ENCODE peak calls at places on chromosomes 1 and 21, in four cellular contexts. One of them, this sample, is unnamed.

GRCh38 chr1:221522440-221523050 is 219.3 kb downstream of the DUSP10 start:
- DNase-seq in WTC11: no peak
- DNase-seq in SK-N-SH: no peak
- DNase-seq in K562: no peak
- DNase-seq in this sample: no peak

GRCh38 chr1:164051791-164052190 is 507.2 kb upstream of the PBX1 start:
- DNase-seq in K562: no peak
- DNase-seq in WTC11: no peak
- DNase-seq in SK-N-SH: no peak
- DNase-seq in this sample: no peak

GRCh38 chr1:245956225-245956624 is 550.9 kb downstream of the SMYD3 start:
- DNase-seq in K562: peak; percentile 60
- DNase-seq in WTC11: no peak
- DNase-seq in SK-N-SH: no peak
- DNase-seq in this sample: no peak

GRCh38 chr1:19096036-19096833 is 113.8 kb downstream of the UBR4 start:
- DNase-seq in SK-N-SH: peak; percentile 37
- DNase-seq in K562: peak; percentile 23
- DNase-seq in WTC11: no peak
- DNase-seq in this sample: no peak

GRCh38 chr1:55195523-55196233 is 19.5 kb downstream of the USP24 start:
- DNase-seq in SK-N-SH: no peak
- DNase-seq in WTC11: no peak
- DNase-seq in K562: no peak
- DNase-seq in this sample: no peak

GRCh38 chr1:41664861-41665640 is 180.6 kb upstream of the EDN2 start:
- DNase-seq in SK-N-SH: no peak
- DNase-seq in K562: no peak
- DNase-seq in WTC11: no peak
- DNase-seq in this sample: peak; percentile 23

GRCh38 chr1:99849413-99849743 is 783 bp upstream of the AGL start:
- DNase-seq in SK-N-SH: peak; percentile 25
- DNase-seq in WTC11: no peak
- DNase-seq in K562: peak; percentile 64
- DNase-seq in this sample: no peak

GRCh38 chr1:58592521-58593134 is 15.6 kb upstream of the TACSTD2 start:
- DNase-seq in SK-N-SH: no peak
- DNase-seq in WTC11: no peak
- DNase-seq in K562: no peak
- DNase-seq in this sample: no peak

GRCh38 chr1:47478090-47478489 is 40.2 kb downstream of the FOXD2 start:
- DNase-seq in WTC11: no peak
- DNase-seq in SK-N-SH: no peak
- DNase-seq in K562: no peak
- DNase-seq in this sample: no peak

GRCh38 chr1:40717960-40718359 is 26.5 kb downstream of the NFYC start:
- DNase-seq in SK-N-SH: no peak
- DNase-seq in WTC11: no peak
- DNase-seq in K562: no peak
- DNase-seq in this sample: no peak

GRCh38 chr1:59015708-59016107 is 231.9 kb upstream of the JUN start:
- DNase-seq in WTC11: no peak
- DNase-seq in K562: no peak
- DNase-seq in SK-N-SH: no peak
- DNase-seq in this sample: no peak

GRCh38 chr1:111571987-111572386 is 47.6 kb upstream of the RAP1A start:
- DNase-seq in SK-N-SH: no peak
- DNase-seq in K562: no peak
- DNase-seq in WTC11: no peak
- DNase-seq in this sample: no peak

GRCh38 chr21:41664881-41665765 is 101.7 kb downstream of the RIPK4 start:
- DNase-seq in K562: no peak
- DNase-seq in SK-N-SH: no peak
- DNase-seq in WTC11: no peak
- DNase-seq in this sample: no peak

GRCh38 chr21:45819478-45820170 is 161.9 kb upstream of the COL6A1 start:
- DNase-seq in SK-N-SH: peak; percentile 83
- DNase-seq in WTC11: no peak
- DNase-seq in K562: no peak
- DNase-seq in this sample: no peak

GRCh38 chr1:46522184-46522968 is 29.1 kb downstream of the KNCN start:
- DNase-seq in K562: peak; percentile 99
- DNase-seq in SK-N-SH: no peak
- DNase-seq in WTC11: no peak
- DNase-seq in this sample: peak; percentile 45

DNA sequence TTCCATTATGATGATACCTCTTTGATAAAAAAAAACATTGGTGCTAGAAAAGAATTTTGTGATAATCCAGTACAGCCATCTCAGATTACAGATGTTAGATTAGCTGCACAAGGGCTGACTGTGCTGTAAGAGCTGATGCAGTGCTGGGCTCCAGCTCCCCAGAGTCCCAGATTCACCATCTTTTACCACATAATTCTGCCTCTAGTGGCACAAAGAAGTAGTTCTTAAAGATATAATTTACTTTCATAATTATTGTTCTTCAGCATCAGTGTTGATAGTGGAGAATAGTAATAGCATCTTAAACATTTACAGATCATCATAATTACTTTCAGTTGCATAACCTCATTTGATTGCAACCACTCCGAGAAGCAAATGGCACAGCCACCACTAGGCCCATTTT is 262.1 kb downstream of the BRINP2 start:
- DNase-seq in K562: no peak
- DNase-seq in WTC11: no peak
- DNase-seq in SK-N-SH: peak; percentile 12
- DNase-seq in this sample: no peak
- TF ChIP-seq TEAD4 in K562: no peak
- TF ChIP-seq TEAD4 in WTC11: no peak
- TF ChIP-seq TEAD4 in SK-N-SH: no peak
- TF ChIP-seq TEAD4 in this sample: no peak

GRCh38 chr1:13812456-13813397 is 112.7 kb downstream of the PRDM2 start:
- DNase-seq in SK-N-SH: no peak
- DNase-seq in WTC11: no peak
- DNase-seq in K562: no peak
- DNase-seq in this sample: no peak

GRCh38 chr1:13814131-13814530 is 114.1 kb downstream of the PRDM2 start:
- DNase-seq in SK-N-SH: no peak
- DNase-seq in WTC11: no peak
- DNase-seq in K562: no peak
- DNase-seq in this sample: no peak

GRCh38 chr1:13816016-13816760 is 116.2 kb downstream of the PRDM2 start:
- DNase-seq in K562: no peak
- DNase-seq in WTC11: no peak
- DNase-seq in SK-N-SH: no peak
- DNase-seq in this sample: no peak

GRCh38 chr1:13809461-13810159 is 109.6 kb downstream of the PRDM2 start:
- DNase-seq in SK-N-SH: no peak
- DNase-seq in WTC11: no peak
- DNase-seq in K562: peak; percentile 62
- DNase-seq in this sample: no peak

DNA sequence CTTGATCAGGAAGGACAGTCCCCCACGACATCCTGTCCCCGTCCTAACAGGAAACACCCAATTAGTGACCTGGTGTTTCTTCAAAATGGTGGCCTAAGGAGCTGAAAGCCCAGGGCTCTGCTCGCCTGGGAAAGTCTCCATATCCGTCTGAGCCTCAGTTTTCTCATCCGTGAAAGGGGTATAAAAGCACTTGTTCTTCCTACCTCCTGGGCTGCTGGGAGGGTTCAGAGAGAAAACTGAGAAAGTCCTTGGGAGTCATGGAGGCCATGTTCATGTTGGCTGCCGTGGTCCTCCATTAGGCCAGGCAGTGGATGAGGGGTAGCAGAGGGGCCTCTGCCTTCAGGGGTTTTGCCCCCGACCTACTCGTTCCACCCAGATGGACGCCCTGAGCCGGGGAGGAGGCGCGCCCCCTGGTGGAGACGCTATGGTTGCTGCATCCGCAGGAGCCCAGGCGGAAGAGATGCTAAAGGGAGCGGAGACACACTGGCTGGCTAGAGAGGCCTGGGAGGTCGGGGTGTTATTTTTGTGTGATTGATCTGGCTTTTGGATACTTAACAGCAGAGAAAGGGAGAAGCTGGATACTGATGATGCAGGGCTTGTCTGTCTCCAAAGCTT is 113.5 kb downstream of the PRDM2 start:
- DNase-seq in WTC11: peak; percentile 79
- DNase-seq in K562: peak; percentile 78
- DNase-seq in SK-N-SH: peak; percentile 36
- DNase-seq in this sample: peak; percentile 91
- TF ChIP-seq TEAD4 in WTC11: no peak
- TF ChIP-seq TEAD4 in K562: no peak
- TF ChIP-seq TEAD4 in SK-N-SH: no peak
- TF ChIP-seq TEAD4 in this sample: no peak

DNA sequence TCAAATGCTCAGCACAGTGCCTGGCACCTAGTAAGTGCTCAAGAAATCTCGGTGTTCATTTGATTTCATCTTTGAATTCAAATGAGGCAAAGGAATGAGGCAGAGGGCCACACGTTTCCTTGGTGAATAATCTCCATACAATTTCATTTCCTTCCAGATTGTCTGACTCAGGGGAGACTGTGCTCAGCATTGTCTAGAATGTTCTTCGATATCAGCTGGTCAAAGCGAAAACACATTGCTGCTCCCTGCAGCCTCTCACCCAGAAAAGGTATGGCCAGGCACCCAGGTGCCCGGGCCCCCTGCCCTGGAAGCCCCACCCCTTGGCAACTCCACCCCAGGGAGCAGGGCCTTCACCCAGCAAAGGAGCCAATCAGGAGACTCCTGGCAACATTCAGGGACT is 55.8 kb downstream of the FBXO2 start:
- DNase-seq in WTC11: no peak
- DNase-seq in K562: no peak
- DNase-seq in SK-N-SH: no peak
- DNase-seq in this sample: no peak
- TF ChIP-seq TEAD4 in WTC11: no peak
- TF ChIP-seq TEAD4 in K562: no peak
- TF ChIP-seq TEAD4 in SK-N-SH: no peak
- TF ChIP-seq TEAD4 in this sample: no peak

GRCh38 chr1:229130028-229130668 is 140.8 kb upstream of the RAB4A start:
- DNase-seq in WTC11: no peak
- DNase-seq in SK-N-SH: no peak
- DNase-seq in K562: no peak
- DNase-seq in this sample: no peak

GRCh38 chr1:229128209-229128608 is 142.7 kb upstream of the RAB4A start:
- DNase-seq in SK-N-SH: no peak
- DNase-seq in WTC11: no peak
- DNase-seq in K562: no peak
- DNase-seq in this sample: no peak

GRCh38 chr1:229127301-229127700 is 143.6 kb upstream of the RAB4A start:
- DNase-seq in WTC11: no peak
- DNase-seq in SK-N-SH: no peak
- DNase-seq in K562: no peak
- DNase-seq in this sample: no peak

GRCh38 chr1:229131243-229132105 is 139.4 kb upstream of the RAB4A start:
- DNase-seq in SK-N-SH: no peak
- DNase-seq in WTC11: no peak
- DNase-seq in K562: no peak
- DNase-seq in this sample: no peak

GRCh38 chr1:229129306-229130027 is 141.4 kb upstream of the RAB4A start:
- DNase-seq in SK-N-SH: no peak
- DNase-seq in K562: no peak
- DNase-seq in WTC11: no peak
- DNase-seq in this sample: no peak
- TF ChIP-seq TEAD4 in SK-N-SH: no peak
- TF ChIP-seq TEAD4 in K562: no peak
- TF ChIP-seq TEAD4 in WTC11: no peak
- TF ChIP-seq TEAD4 in this sample: no peak

GRCh38 chr1:81364075-81364474 is 436.7 kb upstream of the ADGRL2 start:
- DNase-seq in WTC11: no peak
- DNase-seq in K562: no peak
- DNase-seq in SK-N-SH: no peak
- DNase-seq in this sample: no peak
- TF ChIP-seq TEAD4 in WTC11: no peak
- TF ChIP-seq TEAD4 in K562: no peak
- TF ChIP-seq TEAD4 in SK-N-SH: no peak
- TF ChIP-seq TEAD4 in this sample: no peak

DNA sequence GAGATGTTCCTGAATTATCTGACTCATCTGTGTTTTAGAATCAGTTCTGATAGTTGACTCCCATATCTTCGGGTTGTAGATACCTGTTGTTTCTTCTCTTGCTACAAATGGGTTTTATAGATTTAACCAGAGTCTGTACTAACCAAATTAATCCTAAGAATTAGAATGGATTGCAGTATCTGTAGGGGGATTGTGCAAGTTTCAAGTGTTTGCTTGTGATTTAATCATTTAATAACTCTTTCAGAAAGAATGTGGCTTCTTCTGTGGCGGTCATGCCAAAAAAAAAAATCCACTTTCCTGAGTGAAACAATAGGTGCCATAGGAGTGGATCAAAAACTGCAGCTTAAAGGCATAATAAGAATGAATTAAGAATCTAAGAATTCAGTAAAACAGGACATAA is 9.4 kb downstream of the IPO9 start:
- DNase-seq in WTC11: no peak
- DNase-seq in K562: no peak
- DNase-seq in SK-N-SH: no peak
- DNase-seq in this sample: no peak
- TF ChIP-seq TEAD4 in WTC11: no peak
- TF ChIP-seq TEAD4 in K562: no peak
- TF ChIP-seq TEAD4 in SK-N-SH: no peak
- TF ChIP-seq TEAD4 in this sample: no peak

DNA sequence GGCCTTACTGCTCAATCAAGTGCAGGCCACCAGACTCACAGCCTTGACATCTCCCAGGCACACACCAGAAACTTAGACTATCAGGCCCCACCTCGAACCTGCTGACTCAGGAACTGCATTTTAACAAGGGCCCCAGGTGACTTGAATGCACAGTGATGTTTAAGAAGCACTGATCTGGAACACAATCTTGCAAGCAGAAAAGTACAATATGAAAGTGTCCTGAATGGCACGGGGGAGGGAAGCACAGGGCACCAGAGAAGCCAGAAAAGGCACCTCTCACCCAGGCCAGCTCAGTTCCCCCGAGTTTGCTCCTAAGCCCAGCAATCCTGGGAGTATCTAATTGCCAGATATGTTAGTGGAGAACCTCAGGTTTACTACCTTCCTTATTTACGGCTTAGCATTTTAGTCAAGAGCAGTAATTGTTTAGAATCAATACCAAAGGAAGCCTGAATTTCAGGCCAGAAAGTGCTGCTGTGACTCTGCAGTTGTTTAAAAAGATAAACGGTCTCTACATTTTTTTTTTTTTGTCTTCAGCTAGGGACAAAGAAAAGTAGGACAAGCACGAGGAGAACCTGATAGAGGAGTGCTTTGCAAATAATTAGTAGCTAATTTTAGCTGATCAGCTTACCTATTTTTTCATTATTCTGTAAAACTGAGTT is 50.9 kb upstream of the CDC42BPA start:
- DNase-seq in K562: peak; percentile 82
- DNase-seq in SK-N-SH: no peak
- DNase-seq in WTC11: no peak
- DNase-seq in this sample: no peak
- TF ChIP-seq TEAD4 in K562: no peak
- TF ChIP-seq TEAD4 in SK-N-SH: no peak
- TF ChIP-seq TEAD4 in WTC11: no peak
- TF ChIP-seq TEAD4 in this sample: no peak

This sample was measured in H1.